ENCODE peak calls at places on chromosomes 1 and 21, in four cellular contexts. F, B, G and J are unnamed samples.

GRCh38 chr1:199007423-199007822 is 368.6 kb downstream of the PTPRC start:
- DNase-seq in F (no peak), B (no peak), G (no peak), J (no peak)

GRCh38 chr1:6256640-6257039 is 4.3 kb downstream of the GPR153 start:
- DNase-seq in F (no peak), B (no peak), G (no peak), J (no peak)

GRCh38 chr1:36829951-36830350 is 204.4 kb downstream of the GRIK3 start:
- DNase-seq in F (no peak), B (no peak), G (no peak), J (no peak)

GRCh38 chr1:85681087-85681486 is 27.1 kb downstream of the ZNHIT6 start:
- DNase-seq in F (no peak), B (no peak), G (no peak), J (no peak)

GRCh38 chr1:145858238-145858936 is 494 bp downstream of the PIAS3 start:
- DNase-seq in F (peak), B (peak), G (peak), J (peak)

GRCh38 chr1:6477039-6477820 is 11.3 kb upstream of the TNFRSF25 start:
- DNase-seq in F (no peak), B (no peak), G (peak), J (no peak)

GRCh38 chr21:44789880-44790279 is 11.7 kb downstream of the UBE2G2 start:
- DNase-seq in F (no peak), B (no peak), G (no peak), J (no peak)

GRCh38 chr1:160420881-160421842 is 20.8 kb downstream of the VANGL2 start:
- DNase-seq in F (no peak), B (no peak), G (peak), J (no peak)

GRCh38 chr21:33383056-33383888 is 19.9 kb upstream of the IFNGR2 start:
- DNase-seq in F (peak), B (peak), G (no peak), J (peak)

GRCh38 chr1:197080323-197080722 is 13.3 kb upstream of the F13B start:
- DNase-seq in F (no peak), B (no peak), G (no peak), J (no peak)

GRCh38 chr1:94607398-94607797 is 65.8 kb upstream of the F3 start:
- DNase-seq in F (no peak), B (no peak), G (no peak), J (no peak)

GRCh38 chr1:106366627-106367319 is 689.7 kb upstream of the PRMT6 start:
- DNase-seq in F (no peak), B (no peak), G (no peak), J (no peak)

GRCh38 chr1:223815865-223816264 is 29.9 kb downstream of the TP53BP2 start:
- DNase-seq in F (no peak), B (no peak), G (no peak), J (no peak)

GRCh38 chr1:91651671-91652071 is 151.0 kb downstream of the CDC7 start:
- DNase-seq in F (no peak), B (peak), G (peak), J (peak)

GRCh38 chr21:40886006-40886405 is 39.0 kb upstream of the DSCAM start:
- DNase-seq in F (no peak), B (no peak), G (no peak), J (no peak)

GRCh38 chr1:50978144-50978851 is 8.3 kb downstream of the CDKN2C start:
- DNase-seq in F (no peak), B (peak), G (peak), J (peak)

GRCh38 chr1:220528049-220528678 is at the start of gene MARK1:
- DNase-seq in F (no peak), B (peak), G (peak), J (peak)

GRCh38 chr1:54846301-54846700 is 40.7 kb downstream of the DHCR24 start:
- DNase-seq in F (peak), B (no peak), G (no peak), J (no peak)

GRCh38 chr1:15948091-15948591 is 27.8 kb downstream of the ZBTB17 start:
- DNase-seq in F (no peak), B (peak), G (no peak), J (peak)

GRCh38 chr1:228836954-228837481 is 101.7 kb downstream of the RHOU start:
- DNase-seq in F (no peak), B (no peak), G (no peak), J (no peak)

GRCh38 chr1:228838717-228839500 is 103.6 kb downstream of the RHOU start:
- DNase-seq in F (no peak), B (no peak), G (no peak), J (no peak)

GRCh38 chr1:228839656-228840055 is 104.4 kb downstream of the RHOU start:
- DNase-seq in F (no peak), B (no peak), G (no peak), J (no peak)

GRCh38 chr1:228836427-228836826 is 101.1 kb downstream of the RHOU start:
- DNase-seq in F (no peak), B (no peak), G (no peak), J (no peak)

GRCh38 chr1:228837817-228838716 is 102.8 kb downstream of the RHOU start:
- DNase-seq in F (no peak), B (peak), G (peak), J (peak)
- TF ChIP-seq POLR2A in F (no peak), B (peak), G (no peak), J (no peak)

GRCh38 chr1:109089242-109090015 is 1.1 kb upstream of the TMEM167B start:
- DNase-seq in F (peak), B (peak), G (no peak), J (peak)

GRCh38 chr1:109091196-109092193 is 931 bp downstream of the TMEM167B start:
- DNase-seq in F (no peak), B (no peak), G (no peak), J (no peak)

GRCh38 chr1:109096110-109096509 is 5.5 kb downstream of the TMEM167B start:
- DNase-seq in F (no peak), B (no peak), G (no peak), J (peak)

GRCh38 chr1:109094377-109094803 is 3.8 kb downstream of the TMEM167B start:
- DNase-seq in F (no peak), B (no peak), G (no peak), J (no peak)

DNA sequence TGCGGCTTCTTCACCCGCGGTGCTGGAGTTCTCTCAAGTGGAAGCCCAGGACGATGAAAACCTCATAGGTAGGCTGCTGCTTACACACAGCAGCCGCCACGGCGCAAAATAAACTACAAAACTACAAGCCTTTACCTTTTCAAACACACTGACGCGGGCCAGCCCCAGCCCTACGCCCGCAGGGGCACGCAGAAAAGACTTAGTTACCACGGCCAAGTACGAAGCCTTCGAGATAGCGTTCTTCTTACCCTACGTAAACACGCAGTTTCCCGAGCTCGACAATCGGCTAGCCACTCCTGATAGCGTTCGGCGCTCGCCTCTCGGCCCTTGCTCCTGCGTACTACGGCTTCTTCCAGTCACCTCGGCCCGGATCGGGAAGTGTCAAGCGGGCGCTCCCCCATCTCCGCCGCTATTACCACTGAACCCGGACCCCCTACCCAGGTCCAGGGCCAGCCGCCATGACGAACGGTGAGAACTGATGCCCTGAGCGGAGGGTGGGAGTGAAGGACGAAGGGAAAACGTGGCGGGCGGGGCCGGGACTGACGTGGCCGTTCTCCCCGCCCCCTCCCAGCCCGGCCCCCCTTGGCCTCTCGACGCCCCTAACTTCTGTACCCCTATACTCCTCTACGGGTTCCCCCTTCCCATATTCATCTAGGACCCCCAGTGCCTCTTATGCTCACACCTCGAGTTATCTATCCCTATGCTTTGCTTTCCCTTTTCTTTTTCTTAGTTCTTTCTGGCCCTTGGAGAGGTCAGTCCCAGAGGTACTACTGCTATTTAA is at the start of gene TMEM167B:
- DNase-seq in F (peak), B (peak), G (peak), J (peak)
- TF ChIP-seq POLR2A in F (peak), B (peak), G (peak), J (no peak)

DNA sequence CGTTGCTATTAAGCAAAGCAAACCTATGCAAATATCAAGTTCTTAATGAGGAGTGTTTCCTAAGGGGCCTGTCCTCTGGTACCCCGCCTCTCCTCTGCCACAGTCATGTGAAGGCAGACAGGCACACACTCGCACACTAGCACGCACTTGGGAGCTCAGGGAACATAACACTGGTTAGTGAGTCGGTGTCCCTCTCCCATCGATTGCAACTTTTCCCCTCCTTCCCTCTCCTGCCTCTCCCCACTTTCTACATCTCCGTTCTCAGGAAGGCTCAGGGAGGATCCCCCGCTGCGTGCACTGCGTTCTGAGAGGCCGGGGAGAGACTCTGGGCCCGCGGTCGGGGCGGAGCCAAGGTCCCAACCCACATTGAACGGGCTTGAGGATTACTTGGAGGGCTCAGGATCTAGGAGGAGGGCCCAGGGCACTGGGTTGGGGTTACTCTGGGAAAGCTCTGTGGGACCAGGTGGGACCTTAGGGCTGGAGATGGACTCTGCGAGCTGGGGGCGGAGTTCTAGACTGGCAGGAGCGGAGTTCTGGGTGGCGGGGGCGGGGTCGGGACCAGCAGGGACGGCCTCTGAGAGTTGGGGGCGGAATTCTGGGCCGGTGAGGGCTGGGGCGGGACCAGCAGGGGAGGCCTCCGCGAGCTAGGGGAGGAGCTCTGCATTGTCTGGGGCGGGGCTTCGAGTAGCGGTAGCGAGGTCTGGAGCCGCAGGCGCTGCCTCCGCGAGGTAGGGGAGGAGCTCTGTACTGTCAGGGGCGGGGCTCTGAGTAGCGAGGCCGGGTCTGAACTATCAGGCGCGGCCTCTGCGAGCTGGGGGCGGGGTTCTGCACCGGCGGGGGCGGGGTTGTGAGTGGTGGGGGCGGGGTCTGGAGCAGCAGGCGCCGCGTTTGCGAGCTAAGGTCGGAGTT is 533 bp upstream of the LEPR start:
- DNase-seq in F (peak), B (peak), G (no peak), J (peak)
- TF ChIP-seq POLR2A in F (no peak), B (peak), G (no peak), J (no peak)

GRCh38 chr1:25826571-25826970 is 6.8 kb downstream of the MTFR1L start:
- DNase-seq in F (no peak), B (no peak), G (no peak), J (no peak)

GRCh38 chr1:25821630-25822091 is 1.9 kb downstream of the MTFR1L start:
- DNase-seq in F (no peak), B (peak), G (no peak), J (peak)

GRCh38 chr1:25829046-25829445 is 9.3 kb downstream of the MTFR1L start:
- DNase-seq in F (no peak), B (peak), G (no peak), J (no peak)

GRCh38 chr1:25828491-25828890 is 8.7 kb downstream of the MTFR1L start:
- DNase-seq in F (no peak), B (no peak), G (no peak), J (no peak)

GRCh38 chr1:25825605-25826004 is 5.9 kb downstream of the MTFR1L start:
- DNase-seq in F (no peak), B (no peak), G (no peak), J (no peak)
- TF ChIP-seq POLR2A in F (no peak), B (peak), G (no peak), J (no peak)

DNA sequence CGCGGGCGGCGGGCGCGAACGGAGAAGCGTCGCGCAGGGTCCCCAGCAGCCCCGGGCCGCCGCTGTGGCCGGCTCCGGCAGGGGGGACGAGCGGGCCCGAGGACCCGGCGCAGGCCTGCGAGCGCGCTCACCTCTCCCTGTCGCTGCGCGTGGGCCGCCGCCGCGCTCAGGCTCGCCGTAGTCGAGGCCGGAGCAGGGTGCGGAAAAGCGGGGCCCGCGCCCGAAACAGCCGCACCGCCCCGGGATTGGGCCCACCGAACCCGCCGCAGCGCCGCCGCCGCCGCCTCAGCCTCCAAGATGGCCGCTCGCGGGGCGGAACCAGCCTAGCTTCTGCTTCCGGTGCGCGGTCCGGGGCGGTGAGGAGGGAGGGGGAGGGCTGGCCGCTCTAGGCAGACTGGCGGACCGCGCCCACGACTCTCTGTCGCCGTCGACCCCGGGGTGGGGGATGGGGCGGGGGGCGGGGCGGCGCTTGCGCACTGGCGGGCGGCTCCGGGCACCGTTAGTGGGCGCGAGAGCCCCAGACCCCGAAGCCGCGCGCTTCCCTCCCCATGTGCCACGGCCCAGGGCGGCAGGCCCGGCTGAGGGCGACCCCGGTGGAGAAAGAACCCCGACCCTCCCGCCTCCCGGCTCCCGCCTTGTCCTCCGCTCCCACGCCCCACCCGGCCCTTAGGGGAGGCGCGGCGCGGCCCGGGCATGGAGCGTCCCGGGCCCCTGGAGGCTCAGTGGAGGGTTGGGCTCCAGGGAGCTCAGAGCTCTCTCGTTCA is at the start of gene UBE2J2:
- DNase-seq in F (peak), B (peak), G (peak), J (peak)
- TF ChIP-seq POLR2A in F (no peak), B (peak), G (no peak), J (peak)

GRCh38 chr1:246527402-246528088 is 20.5 kb upstream of the SMYD3 start:
- DNase-seq in F (no peak), B (no peak), G (no peak), J (no peak)
- TF ChIP-seq POLR2A in F (no peak), B (no peak), G (no peak), J (no peak)

GRCh38 chr1:156121441-156121840 is 6.9 kb downstream of the LMNA start:
- DNase-seq in F (no peak), B (no peak), G (no peak), J (no peak)

GRCh38 chr1:156123356-156124196 is 9.1 kb downstream of the LMNA start:
- DNase-seq in F (peak), B (peak), G (peak), J (peak)

GRCh38 chr1:156122086-156122485 is 7.6 kb downstream of the LMNA start:
- DNase-seq in F (no peak), B (no peak), G (no peak), J (no peak)

GRCh38 chr1:156124557-156125483 is 10.3 kb downstream of the LMNA start:
- DNase-seq in F (no peak), B (peak), G (no peak), J (peak)

GRCh38 chr1:156122519-156123355 is 8.2 kb downstream of the LMNA start:
- DNase-seq in F (peak), B (peak), G (no peak), J (peak)
- TF ChIP-seq POLR2A in F (peak), B (peak), G (no peak), J (no peak)